ENCODE peak calls at places on chromosomes 16 and 17, in four cellular contexts. P, U, G and X are unnamed samples.

GRCh38 chr16:23324727-23325126 is 22.6 kb downstream of the SCNN1B start:
- DNase-seq in P (no peak), G (peak), U (no peak), X (peak)

GRCh38 chr16:49396206-49396720 is 22.7 kb downstream of the C16orf78 start:
- DNase-seq in U (no peak), P (no peak), G (no peak), X (no peak)

GRCh38 chr16:275786-276232 is at the start of gene RGS11:
- DNase-seq in G (no peak), U (no peak), P (no peak), X (no peak)

GRCh38 chr16:21554795-21555585 is 44.4 kb upstream of the METTL9 start:
- DNase-seq in G (peak), U (peak), P (peak), X (peak)

GRCh38 chr17:31397256-31397939 is 5.9 kb downstream of the RAB11FIP4 start:
- DNase-seq in G (no peak), U (no peak), P (no peak), X (no peak)

GRCh38 chr16:55271945-55272513 is 52.0 kb upstream of the IRX6 start:
- DNase-seq in G (no peak), U (no peak), P (no peak), X (no peak)

GRCh38 chr16:20385844-20386832 is 18.4 kb downstream of the PDILT start:
- DNase-seq in P (no peak), U (peak), G (peak), X (peak)

GRCh38 chr17:60300949-60301348 is 91.0 kb downstream of the USP32 start:
- DNase-seq in U (no peak), P (no peak), G (no peak), X (no peak)

GRCh38 chr16:11781773-11782172 is 15.3 kb downstream of the ZC3H7A start:
- DNase-seq in P (peak), G (no peak), U (no peak), X (no peak)

GRCh38 chr17:69501591-69502468 is 87.3 kb downstream of the MAP2K6 start:
- DNase-seq in G (peak), P (no peak), U (no peak), X (peak)

GRCh38 chr16:85888405-85889331 is 10.3 kb upstream of the IRF8 start:
- DNase-seq in U (no peak), P (peak), G (peak), X (peak)

GRCh38 chr17:61862105-61862574 is 1.2 kb downstream of the BRIP1 start:
- DNase-seq in P (no peak), U (peak), G (peak), X (no peak)

GRCh38 chr17:67830440-67830839 is 5.1 kb downstream of the BPTF start:
- DNase-seq in G (no peak), U (no peak), P (no peak), X (no peak)

GRCh38 chr16:58046054-58046881 is 20.7 kb downstream of the MMP15 start:
- DNase-seq in U (no peak), P (no peak), G (no peak), X (no peak)

GRCh38 chr17:78185981-78186688 is 717 bp downstream of the TK1 start:
- DNase-seq in U (peak), G (no peak), P (no peak), X (peak)

GRCh38 chr17:34472363-34472762 is 107.0 kb upstream of the TMEM132E start:
- DNase-seq in G (no peak), P (no peak), U (no peak), X (no peak)

GRCh38 chr17:34478244-34478643 is 101.1 kb upstream of the TMEM132E start:
- DNase-seq in P (no peak), G (no peak), U (no peak), X (no peak)

DNA sequence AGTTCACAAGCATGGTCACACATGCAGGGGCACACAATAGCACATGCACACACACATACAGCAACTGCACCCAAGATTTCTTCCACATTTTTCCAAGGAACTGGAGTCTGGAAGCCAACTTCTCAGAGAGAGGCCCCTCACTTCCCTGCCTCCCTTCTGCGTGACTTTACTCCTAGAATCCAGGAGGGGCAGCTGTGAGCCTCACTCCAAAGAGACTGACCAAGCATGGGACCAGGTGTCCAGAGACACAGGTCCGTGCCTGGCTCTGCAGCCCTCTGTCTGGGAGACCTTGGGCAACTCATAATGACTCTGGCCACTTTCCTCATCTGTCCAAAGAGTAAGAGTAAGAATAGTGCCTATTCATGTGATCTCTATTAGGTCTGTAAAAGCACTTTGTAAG is 104.7 kb upstream of the TMEM132E start:
- DNase-seq in U (no peak), G (peak), P (no peak), X (no peak)
- TF ChIP-seq CHD4 in U (no peak), G (no peak), P (no peak), X (no peak)

GRCh38 chr17:83004791-83005380 is 74.5 kb upstream of the METRNL start:
- DNase-seq in U (no peak), G (no peak), P (no peak), X (no peak)
- TF ChIP-seq RFX5 in U (no peak), G (no peak), P (no peak), X (no peak)

GRCh38 chr17:4043862-4044261 is 79.6 kb upstream of the ATP2A3 start:
- DNase-seq in U (no peak), P (peak), G (no peak), X (no peak)
- TF ChIP-seq CHD4 in U (no peak), P (no peak), G (no peak), X (no peak)

GRCh38 chr17:28725660-28726395 is at the start of gene TLCD1:
- DNase-seq in P (no peak), U (peak), G (peak), X (peak)

GRCh38 chr17:28725166-28725659 is 820 bp downstream of the TLCD1 start:
- DNase-seq in P (no peak), G (peak), U (peak), X (peak)

GRCh38 chr17:28723159-28723835 is 2.7 kb downstream of the TLCD1 start:
- DNase-seq in G (no peak), U (no peak), P (no peak), X (no peak)

GRCh38 chr17:28726396-28726911 is 421 bp upstream of the TLCD1 start:
- DNase-seq in P (no peak), G (peak), U (no peak), X (peak)

DNA sequence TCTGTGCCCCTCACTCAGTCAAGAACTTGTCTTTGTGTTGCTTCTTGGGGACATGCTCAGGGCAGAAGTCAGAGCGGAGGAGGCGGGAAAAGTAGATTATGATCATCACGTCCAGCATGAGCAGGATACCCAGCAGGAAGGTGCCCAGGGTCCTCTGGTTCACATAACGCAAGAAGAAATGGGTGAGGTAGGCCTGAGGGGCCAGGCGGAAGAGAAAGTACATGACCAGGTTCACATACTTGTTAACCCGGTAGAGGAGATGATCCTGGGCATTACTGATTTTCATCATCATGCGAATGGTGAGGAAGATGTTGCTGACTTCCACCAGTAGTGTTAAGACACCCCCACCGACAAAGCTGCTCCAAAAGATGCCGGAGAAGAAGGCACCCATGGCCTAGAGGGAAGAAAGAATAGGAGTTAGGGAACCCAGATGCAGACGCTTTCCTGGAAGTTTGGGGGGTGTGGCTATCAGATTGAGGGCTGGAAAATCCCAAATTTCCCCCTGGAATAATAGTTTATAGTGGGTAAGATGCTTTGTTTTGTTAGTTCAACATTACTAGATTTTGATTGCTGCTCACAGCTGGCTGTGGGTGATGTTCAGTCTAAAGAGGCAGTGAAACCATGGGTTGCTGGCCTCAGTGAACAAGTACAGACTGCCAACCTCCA is 1.4 kb downstream of the TLCD1 start:
- DNase-seq in P (no peak), G (no peak), U (no peak), X (no peak)
- TF ChIP-seq RFX5 in P (no peak), G (no peak), U (no peak), X (no peak)

GRCh38 chr17:7177954-7178477 is 1.2 kb downstream of the ASGR1 start:
- DNase-seq in U (no peak), P (no peak), G (peak), X (peak)
- TF ChIP-seq CHD4 in U (no peak), P (no peak), G (no peak), X (no peak)

GRCh38 chr17:42059815-42060214 is 9.4 kb upstream of the C17orf113 start:
- DNase-seq in G (no peak), U (no peak), P (no peak), X (no peak)
- TF ChIP-seq RFX5 in G (no peak), U (no peak), P (no peak), X (no peak)

GRCh38 chr17:43356999-43357398 is 41.8 kb upstream of the ARL4D start:
- DNase-seq in U (no peak), P (no peak), G (no peak), X (peak)
- TF ChIP-seq CHD4 in U (no peak), P (no peak), G (no peak), X (no peak)

DNA sequence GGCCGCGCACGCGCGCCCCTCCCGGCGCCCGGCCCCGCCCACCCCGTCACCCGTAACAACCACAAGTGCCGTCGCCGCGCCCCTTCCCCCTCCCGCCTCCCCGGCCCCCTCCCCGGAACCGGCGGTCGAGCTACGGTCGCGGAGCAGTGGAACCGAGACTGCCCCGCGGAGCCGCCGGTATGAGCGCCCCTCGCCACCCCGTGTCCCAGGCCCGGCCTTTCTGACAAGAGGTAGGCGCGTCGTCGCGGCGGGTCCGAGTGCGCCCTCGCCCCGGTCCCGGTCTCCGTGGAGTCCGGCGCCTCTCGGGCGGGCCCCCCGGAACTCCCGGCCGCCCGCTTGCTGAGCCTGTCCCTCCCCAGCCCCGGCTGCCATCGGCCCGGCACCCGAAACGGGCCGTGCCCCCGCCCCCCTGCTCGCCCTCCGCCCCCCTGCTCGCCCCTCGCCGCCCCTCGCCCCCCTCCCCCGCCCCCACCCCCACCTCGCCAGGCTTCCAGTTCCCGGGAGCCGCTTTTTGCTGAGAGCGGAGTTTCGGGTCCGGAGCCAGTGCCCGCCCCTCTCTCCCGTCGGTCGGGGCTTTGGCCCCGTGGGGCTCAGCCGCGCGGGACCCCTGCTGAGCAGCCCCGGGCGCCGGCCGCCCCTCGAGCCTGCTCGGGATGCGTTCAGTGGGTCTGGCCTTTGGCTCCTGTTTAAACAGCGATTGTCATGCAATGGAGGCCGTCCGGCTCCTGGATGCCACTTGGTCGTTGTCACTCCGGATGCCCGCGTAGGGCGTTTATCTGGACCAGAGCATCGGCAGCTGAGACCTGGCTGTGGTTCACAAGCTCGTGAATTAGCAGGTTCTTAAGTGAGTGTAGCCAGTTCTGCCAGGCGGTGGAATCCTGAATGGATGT is at the start of gene SEC14L1:
- DNase-seq in G (peak), U (no peak), P (no peak), X (peak)
- TF ChIP-seq RFX5 in G (no peak), U (no peak), P (no peak), X (no peak)

GRCh38 chr17:2267354-2267753 is 36.2 kb downstream of the SMG6 start:
- DNase-seq in U (no peak), G (no peak), P (no peak), X (no peak)

GRCh38 chr17:2263183-2263954 is 40.2 kb downstream of the SMG6 start:
- DNase-seq in G (no peak), U (no peak), P (no peak), X (no peak)

GRCh38 chr17:2266865-2267228 is 36.7 kb downstream of the SMG6 start:
- DNase-seq in G (no peak), U (no peak), P (no peak), X (no peak)

GRCh38 chr17:2264023-2264860 is 39.3 kb downstream of the SMG6 start:
- DNase-seq in G (no peak), U (no peak), P (no peak), X (no peak)

GRCh38 chr17:2266045-2266864 is 37.3 kb downstream of the SMG6 start:
- DNase-seq in P (peak), U (no peak), G (no peak), X (no peak)
- TF ChIP-seq CHD4 in P (no peak), U (no peak), G (no peak), X (no peak)

GRCh38 chr17:40613755-40614154 is 33.9 kb downstream of the SMARCE1 start:
- DNase-seq in U (no peak), G (no peak), P (no peak), X (no peak)

GRCh38 chr17:40614431-40615294 is 33.0 kb downstream of the SMARCE1 start:
- DNase-seq in G (no peak), P (no peak), U (no peak), X (no peak)

GRCh38 chr17:40611840-40612509 is 35.6 kb downstream of the SMARCE1 start:
- DNase-seq in G (no peak), P (no peak), U (no peak), X (no peak)

GRCh38 chr17:40610359-40610758 is 37.3 kb downstream of the SMARCE1 start:
- DNase-seq in P (no peak), G (no peak), U (no peak), X (no peak)

DNA sequence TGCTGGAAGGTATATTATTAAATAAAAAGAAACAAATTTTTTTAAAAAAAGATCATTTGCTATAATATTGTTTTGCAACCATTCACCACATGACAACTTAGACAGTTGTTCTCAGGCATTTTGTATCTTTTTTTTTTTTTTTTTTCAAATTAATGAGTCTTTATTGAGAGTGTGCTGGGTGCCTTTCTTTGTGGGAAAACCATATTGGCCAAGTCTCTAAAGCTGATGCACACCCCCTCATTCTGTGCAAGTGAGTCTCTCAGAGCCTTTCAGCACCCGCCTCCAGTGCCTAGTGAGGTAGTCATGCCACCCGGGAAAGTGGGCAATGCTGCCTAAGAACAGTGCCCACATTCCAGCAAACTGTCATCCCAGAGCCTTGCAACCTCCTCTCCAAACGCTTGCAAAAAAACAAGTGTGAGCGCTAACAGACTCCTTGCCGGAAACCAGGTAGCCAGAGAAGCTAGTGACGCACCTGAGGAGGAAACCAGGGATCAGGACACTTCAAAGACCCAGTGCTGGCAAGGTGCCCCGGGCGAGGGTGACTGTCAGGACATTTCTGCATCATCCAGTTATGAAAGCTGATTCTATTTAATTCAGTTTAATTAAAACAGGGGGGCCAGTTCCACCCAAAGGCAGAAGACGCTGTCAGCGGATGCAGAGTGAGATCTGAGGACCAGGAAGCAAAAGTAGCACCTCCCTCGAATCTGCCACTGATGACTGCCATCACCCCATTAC is 34.9 kb downstream of the SMARCE1 start:
- DNase-seq in P (no peak), G (no peak), U (no peak), X (no peak)
- TF ChIP-seq RFX5 in P (no peak), G (no peak), U (no peak), X (no peak)